ENCODE peak calls at places on chromosomes 3 and 15, in four cellular contexts. Q, T, W and D are unnamed samples.

GRCh38 chr3:97901327-97902295 is 70.6 kb downstream of the RIOX2 start:
- DNase-seq in Q (no peak), T (no peak), W (no peak), D (peak; percentile 43)

GRCh38 chr15:100206643-100207042 is 135.1 kb downstream of the ADAMTS17 start:
- DNase-seq in Q (no peak), T (no peak), W (peak; percentile 58), D (no peak)

GRCh38 chr3:29144807-29145206 is 136.1 kb upstream of the RBMS3 start:
- DNase-seq in Q (no peak), T (peak; percentile 37), W (no peak), D (no peak)

GRCh38 chr3:186821429-186822367 is 15.4 kb upstream of the RFC4 start:
- DNase-seq in Q (peak; percentile 60), T (peak; percentile 71), W (no peak), D (peak; percentile 64)

GRCh38 chr3:160686955-160687535 is 10.1 kb downstream of the ARL14 start:
- DNase-seq in Q (no peak), T (no peak), W (no peak), D (peak; percentile 64)

GRCh38 chr3:29283297-29283681 is 2.4 kb downstream of the RBMS3 start:
- DNase-seq in Q (no peak), T (no peak), W (no peak), D (no peak)

GRCh38 chr3:39447637-39448483 is 19.6 kb upstream of the MOBP start:
- DNase-seq in Q (peak; percentile 72), T (peak; percentile 83), W (peak; percentile 96), D (peak; percentile 74)

GRCh38 chr3:178353292-178353814 is 182.9 kb upstream of the KCNMB2 start:
- DNase-seq in Q (no peak), T (no peak), W (no peak), D (no peak)

GRCh38 chr3:62095080-62095479 is 278.3 kb downstream of the FEZF2 start:
- DNase-seq in Q (no peak), T (no peak), W (no peak), D (no peak)

GRCh38 chr3:188510366-188510765 is 356.4 kb downstream of the LPP start:
- DNase-seq in Q (peak; percentile 22), T (no peak), W (no peak), D (no peak)

GRCh38 chr3:188890572-188891270 is 281.1 kb upstream of the TPRG1 start:
- DNase-seq in Q (no peak), T (no peak), W (no peak), D (no peak)

GRCh38 chr3:193693774-193694173 is 100.8 kb downstream of the OPA1 start:
- DNase-seq in Q (no peak), T (no peak), W (no peak), D (no peak)

GRCh38 chr3:165755571-165755970 is 81.7 kb downstream of the BCHE start:
- DNase-seq in Q (no peak), T (no peak), W (no peak), D (no peak)

GRCh38 chr3:27590437-27591320 is 106.5 kb upstream of the SLC4A7 start:
- DNase-seq in Q (no peak), T (peak; percentile 73), W (no peak), D (no peak)

GRCh38 chr3:104629038-104629437 is 737.7 kb upstream of the ALCAM start:
- DNase-seq in Q (no peak), T (peak; percentile 75), W (no peak), D (no peak)

GRCh38 chr3:174958671-174959328 is 99.7 kb downstream of the NAALADL2 start:
- DNase-seq in Q (no peak), T (no peak), W (no peak), D (no peak)

GRCh38 chr3:23455084-23455483 is 252.0 kb downstream of the UBE2E2 start:
- DNase-seq in Q (no peak), T (peak; percentile 35), W (no peak), D (no peak)

GRCh38 chr3:79329154-79329553 is 438.6 kb downstream of the ROBO1 start:
- DNase-seq in Q (no peak), T (peak; percentile 63), W (no peak), D (no peak)

GRCh38 chr3:192128922-192129321 is 598.4 kb downstream of the FGF12 start:
- DNase-seq in Q (no peak), T (peak; percentile 47), W (no peak), D (no peak)

GRCh38 chr3:21062724-21063436 is 688.1 kb downstream of the ZNF385D start:
- DNase-seq in Q (no peak), T (no peak), W (no peak), D (no peak)

GRCh38 chr3:195025056-195025880 is 245.7 kb downstream of the XXYLT1 start:
- DNase-seq in Q (no peak), T (no peak), W (no peak), D (no peak)

GRCh38 chr3:65999606-66000005 is 39.1 kb downstream of the MAGI1 start:
- DNase-seq in Q (peak; percentile 19), T (peak; percentile 38), W (no peak), D (no peak)

GRCh38 chr15:75024102-75024636 is 779 bp downstream of the PPCDC start:
- DNase-seq in Q (no peak), T (peak; percentile 47), W (no peak), D (peak; percentile 61)

GRCh38 chr3:38579551-38580449 is 69.7 kb downstream of the SCN5A start:
- DNase-seq in Q (no peak), T (peak; percentile 14), W (peak; percentile 41), D (no peak)

GRCh38 chr15:96606617-96607016 is 276.1 kb downstream of the NR2F2 start:
- DNase-seq in Q (no peak), T (no peak), W (no peak), D (no peak)

GRCh38 chr15:89051875-89052274 is 36.4 kb upstream of the ABHD2 start:
- DNase-seq in Q (no peak), T (no peak), W (no peak), D (no peak)

GRCh38 chr3:184598220-184598927 is 36.8 kb downstream of the EPHB3 start:
- DNase-seq in Q (no peak), T (no peak), W (no peak), D (no peak)

GRCh38 chr15:64749999-64750657 is 25.3 kb downstream of the RBPMS2 start:
- DNase-seq in Q (no peak), T (no peak), W (no peak), D (peak; percentile 57)